ENCODE peak calls at places on chromosomes 12 and 14, in five cellular contexts. A is heart left ventricle, S is Peyer's patch, B is transverse colon, C is sigmoid colon. T is an unnamed sample.

GRCh38 chr12:115383668-115384067 is 699.7 kb upstream of the TBX3 start:
- DNase-seq in A (no peak), S (no peak), B (no peak), C (no peak), T (peak; percentile 38)

GRCh38 chr12:64323476-64324225 is 66.9 kb downstream of the C12orf56 start:
- DNase-seq in A (no peak), S (no peak), B (no peak), C (no peak), T (no peak)

GRCh38 chr12:12333980-12334709 is 15.9 kb downstream of the MANSC1 start:
- DNase-seq in A (peak; percentile 35), S (peak; percentile 65), B (peak; percentile 64), C (no peak), T (peak; percentile 64)

GRCh38 chr12:66984962-66985361 is 284.2 kb upstream of the CAND1 start:
- DNase-seq in A (no peak), S (no peak), B (no peak), C (no peak), T (no peak)

GRCh38 chr12:19945559-19946485 is 422.5 kb upstream of the PDE3A start:
- DNase-seq in A (no peak), S (no peak), B (no peak), C (no peak), T (no peak)

GRCh38 chr14:105123266-105123665 is 45.3 kb downstream of the JAG2 start:
- DNase-seq in A (no peak), S (no peak), B (no peak), C (no peak), T (no peak)

GRCh38 chr12:99386907-99387306 is 260.6 kb upstream of the GARIN6 start:
- DNase-seq in A (no peak), S (no peak), B (no peak), C (no peak), T (no peak)

GRCh38 chr12:46208370-46208769 is 60.5 kb downstream of the SLC38A1 start:
- DNase-seq in A (no peak), S (no peak), B (no peak), C (no peak), T (no peak)

GRCh38 chr12:57055834-57056233 is 5.9 kb upstream of the MYO1A start:
- DNase-seq in A (no peak), S (no peak), B (no peak), C (no peak), T (no peak)

GRCh38 chr12:120362516-120363273 is 6.3 kb downstream of the MSI1 start:
- DNase-seq in A (no peak), S (peak; percentile 65), B (no peak), C (no peak), T (no peak)

GRCh38 chr14:93889739-93890138 is 37.4 kb upstream of the FAM181A start:
- DNase-seq in A (no peak), S (no peak), B (no peak), C (no peak), T (no peak)

GRCh38 chr12:92133795-92134637 is 11.6 kb downstream of the BTG1 start:
- DNase-seq in A (no peak), S (no peak), B (no peak), C (no peak), T (no peak)
- TF ChIP-seq POLR2A in A (no peak), S (no peak), B (no peak), C (no peak), T (no peak)

GRCh38 chr14:51294951-51295350 is 54.9 kb downstream of the TMX1 start:
- DNase-seq in A (no peak), S (no peak), B (no peak), C (no peak), T (no peak)
- TF ChIP-seq POLR2A in A (no peak), S (no peak), B (no peak), C (no peak), T (no peak)

GRCh38 chr12:89507015-89507824 is 17.4 kb downstream of the GALNT4 start:
- DNase-seq in A (no peak), S (no peak), B (peak; percentile 48), C (no peak), T (no peak)
- TF ChIP-seq POLR2A in A (no peak), S (no peak), B (no peak), C (no peak), T (no peak)

GRCh38 chr12:50181691-50182090 is 14.5 kb upstream of the CERS5 start:
- DNase-seq in A (no peak), S (no peak), B (no peak), C (no peak), T (no peak)
- TF ChIP-seq POLR2A in A (no peak), S (no peak), B (no peak), C (no peak), T (no peak)

DNA sequence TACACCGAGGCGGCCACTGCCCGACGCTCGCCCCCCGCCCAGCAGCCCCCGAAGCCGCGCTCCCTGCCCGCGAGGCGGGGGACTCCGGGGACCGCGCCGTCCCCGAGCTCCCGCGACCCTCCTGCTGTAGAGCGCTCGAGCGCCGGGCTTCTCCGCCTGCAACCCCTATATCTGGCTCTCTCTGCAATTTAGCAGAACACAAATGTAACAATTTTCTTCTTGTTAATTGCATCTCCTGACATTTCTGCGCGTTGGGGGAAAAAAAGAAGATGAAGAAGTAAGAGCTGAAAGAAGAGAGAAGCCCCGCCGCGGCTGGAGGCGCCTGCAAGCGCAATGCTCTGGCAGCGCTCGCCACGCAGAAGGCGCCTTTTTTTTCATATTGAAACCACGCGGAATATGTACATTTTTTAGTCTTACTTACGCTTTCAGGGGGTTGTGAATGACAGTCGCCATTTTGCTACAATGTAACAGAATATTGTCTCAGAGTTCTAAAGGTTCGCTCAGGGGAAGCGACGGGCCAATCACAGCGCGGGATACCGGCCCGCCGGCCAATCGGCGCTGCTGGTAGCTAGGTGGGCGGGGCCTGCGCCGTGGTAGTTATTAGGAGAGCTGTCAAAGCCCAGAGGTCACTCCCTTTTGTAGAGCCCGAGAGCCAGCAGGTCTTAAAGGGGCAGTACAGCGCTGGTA is at the start of gene DPF3:
- DNase-seq in A (peak; percentile 96), S (peak; percentile 98), B (peak; percentile 98), C (peak; percentile 98), T (peak; percentile 98)
- TF ChIP-seq POLR2A in A (no peak), S (no peak), B (no peak), C (no peak), T (peak; percentile 46)

GRCh38 chr12:48865441-48866290 is at the start of gene RND1:
- DNase-seq in A (peak; percentile 93), S (peak; percentile 90), B (peak; percentile 93), C (peak; percentile 97), T (peak; percentile 79)
- TF ChIP-seq POLR2A in A (peak; percentile 99), S (peak; percentile 97), B (peak; percentile 97), C (peak; percentile 90), T (peak; percentile 90)